ENCODE peak calls at places on chromosome 14, in eight cellular contexts. V is T-helper 22 cell; G is DMS79 treated with DMSO at 0.1 percent for 48 hours; Z is GM12865; C is stimulated activated CD4-positive, alpha-beta T cell treated with anti-CD3 and anti-CD28 coated beads, TNF-alpha, amount 100 ng/mL, for 4 hours; F is T-helper 9 cell; B is midbrain; I is activated naive CD8-positive, alpha-beta T cell treated with anti-CD3 and anti-CD28 coated beads for 36 hours. H is an unnamed sample.
A peak's percentile ranks its signal among the peaks of the same experiment; 100 is the strongest.

GRCh38 chr14:22391908-22392307 is 197.1 kb downstream of the DAD1 start:
- DNase-seq in C (no peak), B (peak; percentile 66), G (peak; percentile 12), V (no peak), Z (peak; percentile 89), F (no peak), I (no peak), H (peak; percentile 66)

GRCh38 chr14:102930138-102930752 is 7.8 kb downstream of the AMN start:
- DNase-seq in V (no peak), G (peak; percentile 42), B (no peak), F (no peak), I (peak; percentile 26), Z (no peak), C (no peak), H (no peak)

GRCh38 chr14:97539389-97539786 is 742.2 kb downstream of the VRK1 start:
- DNase-seq in I (no peak), F (no peak), C (no peak), Z (no peak), V (no peak), B (no peak), G (no peak), H (no peak)

GRCh38 chr14:88030079-88030478 is 25.1 kb downstream of the GPR65 start:
- DNase-seq in G (no peak), F (no peak), B (no peak), I (no peak), V (no peak), C (no peak), Z (no peak), H (no peak)

GRCh38 chr14:36580856-36581831 is 1.3 kb downstream of the NKX2-8 start:
- DNase-seq in C (no peak), B (no peak), Z (peak; percentile 17), G (peak; percentile 86), F (no peak), V (no peak), I (peak; percentile 36), H (no peak)

GRCh38 chr14:104363891-104364760 is 215.4 kb upstream of the C14orf180 start:
- DNase-seq in V (no peak), F (no peak), B (no peak), C (no peak), I (no peak), Z (no peak), G (no peak), H (no peak)

GRCh38 chr14:92456215-92457017 is 57.2 kb upstream of the RIN3 start:
- DNase-seq in B (peak; percentile 31), C (no peak), Z (peak; percentile 82), V (no peak), F (no peak), G (no peak), I (no peak), H (peak; percentile 69)

GRCh38 chr14:90489916-90490726 is 93.3 kb downstream of the CALM1 start:
- DNase-seq in I (no peak), B (no peak), V (no peak), F (no peak), Z (no peak), G (no peak), C (no peak), H (no peak)

GRCh38 chr14:71322660-71323250 is 415.5 kb downstream of the PCNX1 start:
- DNase-seq in C (no peak), G (peak; percentile 72), I (no peak), B (peak; percentile 70), F (no peak), Z (peak; percentile 83), V (no peak), H (peak; percentile 3)

GRCh38 chr14:100193417-100194357 is 34.2 kb upstream of the DEGS2 start:
- DNase-seq in B (peak; percentile 27), I (no peak), Z (peak; percentile 37), V (no peak), F (no peak), G (peak; percentile 74), C (no peak), H (no peak)

GRCh38 chr14:61197416-61197815 is 83.7 kb downstream of the TMEM30B start:
- DNase-seq in F (no peak), C (no peak), Z (no peak), I (no peak), G (peak; percentile 55), B (no peak), V (no peak), H (no peak)

GRCh38 chr14:100547633-100548294 is 39.5 kb downstream of the BEGAIN start:
- DNase-seq in I (peak; percentile 28), F (peak; percentile 51), Z (peak; percentile 33), B (peak; percentile 12), C (no peak), G (peak; percentile 58), V (peak; percentile 59), H (no peak)

H was measured in HAP-1.